ENCODE peak calls at places on chromosomes 11 and 22, in five cellular contexts. One of them, this sample, is unnamed.
A peak's percentile ranks its signal among the peaks of the same experiment; 100 is the strongest.

GRCh38 chr11:78000193-78000592 is 5.7 kb upstream of the INTS4 start:
- DNase-seq in left lobe of liver: no peak
- DNase-seq in activated effector memory CD4-positive, alpha-beta T cell treated with anti-CD3 and anti-CD28 coated beads, Interleukin-2, amount 50 U/mL, for 16 hours: peak; percentile 75
- DNase-seq in activated CD4-positive, CD25-positive, alpha-beta regulatory T cell treated with anti-CD3 and anti-CD28 coated beads, Interleukin-2, amount 50 U/mL, for 16 hours: peak; percentile 19
- DNase-seq in activated CD4-positive, alpha-beta T cell treated with anti-CD3 and anti-CD28 coated beads for 24 hours: peak; percentile 24
- DNase-seq in this sample: peak; percentile 88

GRCh38 chr11:65539401-65540289 is 14.8 kb downstream of the SCYL1 start:
- DNase-seq in activated effector memory CD4-positive, alpha-beta T cell treated with anti-CD3 and anti-CD28 coated beads, Interleukin-2, amount 50 U/mL, for 16 hours: no peak
- DNase-seq in left lobe of liver: no peak
- DNase-seq in activated CD4-positive, CD25-positive, alpha-beta regulatory T cell treated with anti-CD3 and anti-CD28 coated beads, Interleukin-2, amount 50 U/mL, for 16 hours: no peak
- DNase-seq in activated CD4-positive, alpha-beta T cell treated with anti-CD3 and anti-CD28 coated beads for 24 hours: no peak
- DNase-seq in this sample: no peak

GRCh38 chr11:105244157-105244820 is 104.7 kb upstream of the CARD18 start:
- DNase-seq in activated CD4-positive, CD25-positive, alpha-beta regulatory T cell treated with anti-CD3 and anti-CD28 coated beads, Interleukin-2, amount 50 U/mL, for 16 hours: no peak
- DNase-seq in activated CD4-positive, alpha-beta T cell treated with anti-CD3 and anti-CD28 coated beads for 24 hours: no peak
- DNase-seq in left lobe of liver: no peak
- DNase-seq in activated effector memory CD4-positive, alpha-beta T cell treated with anti-CD3 and anti-CD28 coated beads, Interleukin-2, amount 50 U/mL, for 16 hours: no peak
- DNase-seq in this sample: peak; percentile 57

GRCh38 chr11:104152941-104153340 is 11.0 kb downstream of the PDGFD start:
- DNase-seq in activated CD4-positive, alpha-beta T cell treated with anti-CD3 and anti-CD28 coated beads for 24 hours: no peak
- DNase-seq in activated effector memory CD4-positive, alpha-beta T cell treated with anti-CD3 and anti-CD28 coated beads, Interleukin-2, amount 50 U/mL, for 16 hours: no peak
- DNase-seq in activated CD4-positive, CD25-positive, alpha-beta regulatory T cell treated with anti-CD3 and anti-CD28 coated beads, Interleukin-2, amount 50 U/mL, for 16 hours: no peak
- DNase-seq in left lobe of liver: no peak
- DNase-seq in this sample: peak; percentile 15

GRCh38 chr11:86152006-86152862 is 83.3 kb upstream of the PICALM start:
- DNase-seq in left lobe of liver: no peak
- DNase-seq in activated CD4-positive, alpha-beta T cell treated with anti-CD3 and anti-CD28 coated beads for 24 hours: no peak
- DNase-seq in activated effector memory CD4-positive, alpha-beta T cell treated with anti-CD3 and anti-CD28 coated beads, Interleukin-2, amount 50 U/mL, for 16 hours: no peak
- DNase-seq in activated CD4-positive, CD25-positive, alpha-beta regulatory T cell treated with anti-CD3 and anti-CD28 coated beads, Interleukin-2, amount 50 U/mL, for 16 hours: no peak
- DNase-seq in this sample: no peak

GRCh38 chr11:112238041-112238440 is 11.8 kb downstream of the PTS start:
- DNase-seq in activated CD4-positive, alpha-beta T cell treated with anti-CD3 and anti-CD28 coated beads for 24 hours: no peak
- DNase-seq in activated CD4-positive, CD25-positive, alpha-beta regulatory T cell treated with anti-CD3 and anti-CD28 coated beads, Interleukin-2, amount 50 U/mL, for 16 hours: no peak
- DNase-seq in activated effector memory CD4-positive, alpha-beta T cell treated with anti-CD3 and anti-CD28 coated beads, Interleukin-2, amount 50 U/mL, for 16 hours: no peak
- DNase-seq in left lobe of liver: no peak
- DNase-seq in this sample: no peak

GRCh38 chr22:40088818-40089217 is 88.9 kb upstream of the TNRC6B start:
- DNase-seq in activated CD4-positive, alpha-beta T cell treated with anti-CD3 and anti-CD28 coated beads for 24 hours: no peak
- DNase-seq in left lobe of liver: no peak
- DNase-seq in activated CD4-positive, CD25-positive, alpha-beta regulatory T cell treated with anti-CD3 and anti-CD28 coated beads, Interleukin-2, amount 50 U/mL, for 16 hours: no peak
- DNase-seq in activated effector memory CD4-positive, alpha-beta T cell treated with anti-CD3 and anti-CD28 coated beads, Interleukin-2, amount 50 U/mL, for 16 hours: no peak
- DNase-seq in this sample: no peak

GRCh38 chr22:35620624-35621245 is 3.6 kb upstream of the MB start:
- DNase-seq in left lobe of liver: no peak
- DNase-seq in activated CD4-positive, alpha-beta T cell treated with anti-CD3 and anti-CD28 coated beads for 24 hours: no peak
- DNase-seq in activated CD4-positive, CD25-positive, alpha-beta regulatory T cell treated with anti-CD3 and anti-CD28 coated beads, Interleukin-2, amount 50 U/mL, for 16 hours: no peak
- DNase-seq in activated effector memory CD4-positive, alpha-beta T cell treated with anti-CD3 and anti-CD28 coated beads, Interleukin-2, amount 50 U/mL, for 16 hours: no peak
- DNase-seq in this sample: peak; percentile 93

GRCh38 chr22:24950272-24950902 is 2.1 kb upstream of the KIAA1671 start:
- DNase-seq in activated effector memory CD4-positive, alpha-beta T cell treated with anti-CD3 and anti-CD28 coated beads, Interleukin-2, amount 50 U/mL, for 16 hours: no peak
- DNase-seq in activated CD4-positive, CD25-positive, alpha-beta regulatory T cell treated with anti-CD3 and anti-CD28 coated beads, Interleukin-2, amount 50 U/mL, for 16 hours: no peak
- DNase-seq in left lobe of liver: no peak
- DNase-seq in activated CD4-positive, alpha-beta T cell treated with anti-CD3 and anti-CD28 coated beads for 24 hours: no peak
- DNase-seq in this sample: peak; percentile 85

GRCh38 chr11:117166491-117166890 is 12.1 kb upstream of the SIDT2 start:
- DNase-seq in left lobe of liver: no peak
- DNase-seq in activated CD4-positive, CD25-positive, alpha-beta regulatory T cell treated with anti-CD3 and anti-CD28 coated beads, Interleukin-2, amount 50 U/mL, for 16 hours: no peak
- DNase-seq in activated CD4-positive, alpha-beta T cell treated with anti-CD3 and anti-CD28 coated beads for 24 hours: no peak
- DNase-seq in activated effector memory CD4-positive, alpha-beta T cell treated with anti-CD3 and anti-CD28 coated beads, Interleukin-2, amount 50 U/mL, for 16 hours: no peak
- DNase-seq in this sample: no peak

GRCh38 chr22:41752011-41752975 is 48.2 kb upstream of the CCDC134 start:
- DNase-seq in activated CD4-positive, alpha-beta T cell treated with anti-CD3 and anti-CD28 coated beads for 24 hours: no peak
- DNase-seq in activated effector memory CD4-positive, alpha-beta T cell treated with anti-CD3 and anti-CD28 coated beads, Interleukin-2, amount 50 U/mL, for 16 hours: no peak
- DNase-seq in left lobe of liver: no peak
- DNase-seq in activated CD4-positive, CD25-positive, alpha-beta regulatory T cell treated with anti-CD3 and anti-CD28 coated beads, Interleukin-2, amount 50 U/mL, for 16 hours: no peak
- DNase-seq in this sample: no peak

GRCh38 chr11:62774407-62774806 is 3.2 kb downstream of the TAF6L start:
- DNase-seq in activated CD4-positive, alpha-beta T cell treated with anti-CD3 and anti-CD28 coated beads for 24 hours: no peak
- DNase-seq in activated CD4-positive, CD25-positive, alpha-beta regulatory T cell treated with anti-CD3 and anti-CD28 coated beads, Interleukin-2, amount 50 U/mL, for 16 hours: no peak
- DNase-seq in activated effector memory CD4-positive, alpha-beta T cell treated with anti-CD3 and anti-CD28 coated beads, Interleukin-2, amount 50 U/mL, for 16 hours: no peak
- DNase-seq in left lobe of liver: no peak
- DNase-seq in this sample: no peak

GRCh38 chr11:10454902-10455631 is at the start of gene AMPD3:
- DNase-seq in left lobe of liver: no peak
- DNase-seq in activated CD4-positive, alpha-beta T cell treated with anti-CD3 and anti-CD28 coated beads for 24 hours: no peak
- DNase-seq in activated CD4-positive, CD25-positive, alpha-beta regulatory T cell treated with anti-CD3 and anti-CD28 coated beads, Interleukin-2, amount 50 U/mL, for 16 hours: no peak
- DNase-seq in activated effector memory CD4-positive, alpha-beta T cell treated with anti-CD3 and anti-CD28 coated beads, Interleukin-2, amount 50 U/mL, for 16 hours: no peak
- DNase-seq in this sample: peak; percentile 69

GRCh38 chr22:33481550-33481949 is 423.4 kb upstream of the SYN3 start:
- DNase-seq in activated effector memory CD4-positive, alpha-beta T cell treated with anti-CD3 and anti-CD28 coated beads, Interleukin-2, amount 50 U/mL, for 16 hours: no peak
- DNase-seq in activated CD4-positive, CD25-positive, alpha-beta regulatory T cell treated with anti-CD3 and anti-CD28 coated beads, Interleukin-2, amount 50 U/mL, for 16 hours: no peak
- DNase-seq in activated CD4-positive, alpha-beta T cell treated with anti-CD3 and anti-CD28 coated beads for 24 hours: no peak
- DNase-seq in left lobe of liver: peak; percentile 51
- DNase-seq in this sample: no peak

GRCh38 chr11:86214710-86215109 is 29.8 kb upstream of the EED start:
- DNase-seq in left lobe of liver: no peak
- DNase-seq in activated CD4-positive, alpha-beta T cell treated with anti-CD3 and anti-CD28 coated beads for 24 hours: peak; percentile 54
- DNase-seq in activated CD4-positive, CD25-positive, alpha-beta regulatory T cell treated with anti-CD3 and anti-CD28 coated beads, Interleukin-2, amount 50 U/mL, for 16 hours: peak; percentile 22
- DNase-seq in activated effector memory CD4-positive, alpha-beta T cell treated with anti-CD3 and anti-CD28 coated beads, Interleukin-2, amount 50 U/mL, for 16 hours: peak; percentile 85
- DNase-seq in this sample: no peak

GRCh38 chr11:83166193-83166866 is 9.4 kb downstream of the PCF11 start:
- DNase-seq in left lobe of liver: no peak
- DNase-seq in activated CD4-positive, CD25-positive, alpha-beta regulatory T cell treated with anti-CD3 and anti-CD28 coated beads, Interleukin-2, amount 50 U/mL, for 16 hours: no peak
- DNase-seq in activated effector memory CD4-positive, alpha-beta T cell treated with anti-CD3 and anti-CD28 coated beads, Interleukin-2, amount 50 U/mL, for 16 hours: no peak
- DNase-seq in activated CD4-positive, alpha-beta T cell treated with anti-CD3 and anti-CD28 coated beads for 24 hours: no peak
- DNase-seq in this sample: no peak

GRCh38 chr11:97622795-97623194 is 1233.0 kb downstream of the JRKL start:
- DNase-seq in left lobe of liver: no peak
- DNase-seq in activated CD4-positive, CD25-positive, alpha-beta regulatory T cell treated with anti-CD3 and anti-CD28 coated beads, Interleukin-2, amount 50 U/mL, for 16 hours: no peak
- DNase-seq in activated effector memory CD4-positive, alpha-beta T cell treated with anti-CD3 and anti-CD28 coated beads, Interleukin-2, amount 50 U/mL, for 16 hours: no peak
- DNase-seq in activated CD4-positive, alpha-beta T cell treated with anti-CD3 and anti-CD28 coated beads for 24 hours: no peak
- DNase-seq in this sample: no peak

This sample was measured in cardiac muscle cell.